ENCODE peak calls at places on chromosomes 6 and 20, in five cellular contexts. One of them, this sample, is unnamed.

GRCh38 chr6:99024089-99024488 is 76.3 kb upstream of the FBXL4 start:
- DNase-seq in GM12878: no peak
- DNase-seq in HepG2: no peak
- DNase-seq in H1: no peak
- DNase-seq in K562: no peak
- DNase-seq in this sample: no peak

GRCh38 chr6:42938987-42939809 is 9.9 kb downstream of the CNPY3 start:
- DNase-seq in H1: no peak
- DNase-seq in GM12878: no peak
- DNase-seq in HepG2: peak
- DNase-seq in K562: peak
- DNase-seq in this sample: peak

GRCh38 chr6:4844108-4844507 is 67.9 kb downstream of the CDYL start:
- DNase-seq in H1: no peak
- DNase-seq in K562: no peak
- DNase-seq in HepG2: no peak
- DNase-seq in GM12878: no peak
- DNase-seq in this sample: peak

GRCh38 chr6:14977747-14978382 is 268.0 kb upstream of the JARID2 start:
- DNase-seq in H1: no peak
- DNase-seq in GM12878: no peak
- DNase-seq in HepG2: no peak
- DNase-seq in K562: no peak
- DNase-seq in this sample: no peak

GRCh38 chr6:150969901-150970300 is 104.4 kb downstream of the MTHFD1L start:
- DNase-seq in K562: no peak
- DNase-seq in H1: no peak
- DNase-seq in HepG2: no peak
- DNase-seq in GM12878: no peak
- DNase-seq in this sample: no peak

GRCh38 chr20:52150440-52151258 is 40.9 kb downstream of the ZFP64 start:
- DNase-seq in HepG2: peak
- DNase-seq in K562: peak
- DNase-seq in H1: no peak
- DNase-seq in GM12878: peak
- DNase-seq in this sample: no peak

GRCh38 chr6:88662163-88662580 is 301.2 kb downstream of the RNGTT start:
- DNase-seq in K562: no peak
- DNase-seq in HepG2: peak
- DNase-seq in H1: no peak
- DNase-seq in GM12878: peak
- DNase-seq in this sample: no peak

GRCh38 chr6:8027965-8028651 is 36.1 kb downstream of the BLOC1S5 start:
- DNase-seq in GM12878: no peak
- DNase-seq in HepG2: no peak
- DNase-seq in H1: no peak
- DNase-seq in K562: no peak
- DNase-seq in this sample: no peak

GRCh38 chr6:130697661-130698535 is 129.3 kb upstream of the SMLR1 start:
- DNase-seq in HepG2: peak
- DNase-seq in H1: no peak
- DNase-seq in K562: peak
- DNase-seq in GM12878: peak
- DNase-seq in this sample: peak

GRCh38 chr6:112432853-112433252 is 85.7 kb downstream of the RFPL4B start:
- DNase-seq in HepG2: no peak
- DNase-seq in H1: no peak
- DNase-seq in K562: no peak
- DNase-seq in GM12878: no peak
- DNase-seq in this sample: no peak

GRCh38 chr6:34792605-34793500 is 970 bp downstream of the BLTP3A start:
- DNase-seq in H1: no peak
- DNase-seq in HepG2: peak
- DNase-seq in GM12878: no peak
- DNase-seq in K562: no peak
- DNase-seq in this sample: peak

GRCh38 chr6:27545271-27546046 is 72.6 kb upstream of the ZNF184 start:
- DNase-seq in GM12878: peak
- DNase-seq in H1: peak
- DNase-seq in HepG2: peak
- DNase-seq in K562: peak
- DNase-seq in this sample: peak

GRCh38 chr20:48682529-48683385 is 145.0 kb downstream of the PREX1 start:
- DNase-seq in GM12878: no peak
- DNase-seq in K562: peak
- DNase-seq in H1: no peak
- DNase-seq in HepG2: peak
- DNase-seq in this sample: peak

GRCh38 chr6:119052292-119052889 is 26.1 kb downstream of the FAM184A start:
- DNase-seq in K562: no peak
- DNase-seq in H1: no peak
- DNase-seq in GM12878: no peak
- DNase-seq in HepG2: no peak
- DNase-seq in this sample: no peak

GRCh38 chr6:132812255-132812732 is 2.1 kb upstream of the RPS12 start:
- DNase-seq in H1: no peak
- DNase-seq in HepG2: peak
- DNase-seq in GM12878: no peak
- DNase-seq in K562: no peak
- DNase-seq in this sample: no peak

GRCh38 chr6:111551521-111552231 is 54.0 kb downstream of the TRAF3IP2 start:
- DNase-seq in HepG2: peak
- DNase-seq in H1: no peak
- DNase-seq in GM12878: no peak
- DNase-seq in K562: no peak
- DNase-seq in this sample: no peak

GRCh38 chr6:115896538-115897129 is 164.1 kb downstream of the FRK start:
- DNase-seq in H1: no peak
- DNase-seq in K562: peak
- DNase-seq in GM12878: no peak
- DNase-seq in HepG2: peak
- DNase-seq in this sample: no peak

GRCh38 chr6:153965996-153966395 is 73.0 kb upstream of the OPRM1 start:
- DNase-seq in HepG2: no peak
- DNase-seq in K562: no peak
- DNase-seq in H1: no peak
- DNase-seq in GM12878: no peak
- DNase-seq in this sample: no peak

GRCh38 chr6:134345780-134346179 is 27.9 kb upstream of the SGK1 start:
- DNase-seq in K562: no peak
- DNase-seq in GM12878: no peak
- DNase-seq in H1: no peak
- DNase-seq in HepG2: no peak
- DNase-seq in this sample: no peak

GRCh38 chr6:27617700-27618689 is 145.1 kb upstream of the ZNF184 start:
- DNase-seq in H1: no peak
- DNase-seq in K562: peak
- DNase-seq in GM12878: no peak
- DNase-seq in HepG2: no peak
- DNase-seq in this sample: peak

GRCh38 chr6:147870745-147871144 is 362.3 kb downstream of the SAMD5 start:
- DNase-seq in H1: no peak
- DNase-seq in HepG2: peak
- DNase-seq in GM12878: no peak
- DNase-seq in K562: no peak
- DNase-seq in this sample: no peak

GRCh38 chr20:2914160-2914559 is 40.9 kb downstream of the PTPRA start:
- DNase-seq in H1: no peak
- DNase-seq in K562: no peak
- DNase-seq in GM12878: no peak
- DNase-seq in HepG2: peak
- DNase-seq in this sample: no peak

GRCh38 chr20:2920473-2920872 is 47.2 kb downstream of the PTPRA start:
- DNase-seq in HepG2: no peak
- DNase-seq in K562: no peak
- DNase-seq in H1: no peak
- DNase-seq in GM12878: no peak
- DNase-seq in this sample: no peak

GRCh38 chr20:2917266-2917665 is 44.0 kb downstream of the PTPRA start:
- DNase-seq in HepG2: no peak
- DNase-seq in K562: no peak
- DNase-seq in H1: no peak
- DNase-seq in GM12878: no peak
- DNase-seq in this sample: no peak

GRCh38 chr20:2919518-2920245 is 46.4 kb downstream of the PTPRA start:
- DNase-seq in HepG2: no peak
- DNase-seq in GM12878: no peak
- DNase-seq in K562: no peak
- DNase-seq in H1: no peak
- DNase-seq in this sample: no peak

DNA sequence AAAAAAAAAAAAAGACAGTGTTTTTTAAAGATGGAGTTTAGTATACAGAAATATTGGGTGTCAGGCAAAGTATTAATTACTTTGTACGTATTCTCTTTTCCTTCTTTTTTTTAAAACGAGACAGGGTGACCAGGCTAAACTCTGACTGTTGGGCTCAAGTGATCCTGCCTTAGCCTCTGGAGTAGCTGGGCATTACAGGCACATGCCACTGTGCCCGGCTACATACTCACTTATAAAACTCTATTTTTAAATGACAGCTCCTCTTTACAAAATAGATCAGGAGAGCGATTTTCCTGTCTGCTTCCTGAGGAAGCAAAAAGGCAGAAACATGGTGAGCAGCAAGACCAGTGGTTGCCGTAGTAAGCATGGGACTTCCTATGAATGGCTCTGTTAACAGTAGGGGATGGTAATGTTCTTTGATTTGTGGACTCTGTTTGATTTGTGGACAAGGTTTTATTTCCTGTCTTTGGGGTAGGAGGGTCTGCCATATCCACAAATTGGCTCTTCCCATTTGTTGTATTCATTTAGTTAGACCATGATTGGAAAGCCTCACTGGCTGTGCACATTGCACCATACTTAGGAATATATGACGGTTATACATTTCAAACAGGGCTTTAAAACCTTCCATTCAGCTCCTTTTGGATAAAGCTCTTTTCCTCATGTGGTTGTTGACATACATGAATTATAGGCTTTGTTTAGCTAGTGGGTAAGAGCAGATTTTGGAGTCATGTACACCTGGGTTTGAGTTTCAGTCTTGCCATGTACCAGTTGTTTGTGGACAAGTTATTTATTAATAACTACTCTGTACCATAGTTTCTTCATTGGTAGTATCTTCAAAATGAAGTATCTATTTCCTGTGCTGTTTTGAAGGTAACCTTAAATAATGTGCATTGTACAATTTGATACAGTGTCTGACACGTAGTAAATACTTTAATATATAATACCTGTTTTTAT is 45.1 kb downstream of the PTPRA start:
- DNase-seq in H1: no peak
- DNase-seq in K562: no peak
- DNase-seq in HepG2: no peak
- DNase-seq in GM12878: no peak
- DNase-seq in this sample: no peak
- TF ChIP-seq ATF2 in H1: no peak
- TF ChIP-seq ATF2 in K562: no peak
- TF ChIP-seq ATF2 in HepG2: no peak
- TF ChIP-seq ATF2 in GM12878: no peak
- TF ChIP-seq ATF2 in this sample: no peak

DNA sequence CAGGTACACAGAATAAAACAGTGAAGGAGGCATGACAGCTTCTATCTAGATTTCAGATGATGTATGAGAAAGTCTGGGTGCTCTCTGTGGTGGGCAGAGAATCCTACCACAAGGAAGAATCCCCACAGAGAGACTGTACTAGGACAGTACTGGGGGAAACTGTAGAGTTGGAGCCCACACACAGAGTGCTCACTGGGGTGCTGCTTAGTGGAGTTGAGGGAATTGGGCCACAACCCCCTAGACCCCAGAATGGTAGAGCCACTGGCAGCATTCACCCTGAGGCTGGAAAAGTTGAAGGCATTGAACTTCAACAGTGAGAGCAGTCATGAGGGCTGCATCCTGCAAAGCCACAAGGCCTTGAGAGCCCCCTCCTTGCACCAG is 62.2 kb upstream of the TNFRSF21 start:
- DNase-seq in GM12878: no peak
- DNase-seq in HepG2: no peak
- DNase-seq in H1: no peak
- DNase-seq in K562: no peak
- DNase-seq in this sample: no peak
- TF ChIP-seq ATF2 in GM12878: no peak
- TF ChIP-seq ATF2 in HepG2: no peak
- TF ChIP-seq ATF2 in H1: no peak
- TF ChIP-seq ATF2 in K562: no peak
- TF ChIP-seq ATF2 in this sample: no peak

GRCh38 chr20:46073024-46073423 is 16.7 kb downstream of the NCOA5 start:
- DNase-seq in K562: no peak
- DNase-seq in GM12878: no peak
- DNase-seq in H1: no peak
- DNase-seq in HepG2: no peak
- DNase-seq in this sample: no peak

GRCh38 chr20:46073443-46073842 is 16.3 kb downstream of the NCOA5 start:
- DNase-seq in GM12878: no peak
- DNase-seq in H1: no peak
- DNase-seq in K562: no peak
- DNase-seq in HepG2: no peak
- DNase-seq in this sample: no peak

GRCh38 chr20:46074006-46074405 is 15.8 kb downstream of the NCOA5 start:
- DNase-seq in K562: no peak
- DNase-seq in HepG2: no peak
- DNase-seq in GM12878: no peak
- DNase-seq in H1: no peak
- DNase-seq in this sample: no peak

GRCh38 chr20:46071573-46071972 is 18.2 kb downstream of the NCOA5 start:
- DNase-seq in H1: no peak
- DNase-seq in GM12878: no peak
- DNase-seq in HepG2: no peak
- DNase-seq in K562: no peak
- DNase-seq in this sample: no peak

DNA sequence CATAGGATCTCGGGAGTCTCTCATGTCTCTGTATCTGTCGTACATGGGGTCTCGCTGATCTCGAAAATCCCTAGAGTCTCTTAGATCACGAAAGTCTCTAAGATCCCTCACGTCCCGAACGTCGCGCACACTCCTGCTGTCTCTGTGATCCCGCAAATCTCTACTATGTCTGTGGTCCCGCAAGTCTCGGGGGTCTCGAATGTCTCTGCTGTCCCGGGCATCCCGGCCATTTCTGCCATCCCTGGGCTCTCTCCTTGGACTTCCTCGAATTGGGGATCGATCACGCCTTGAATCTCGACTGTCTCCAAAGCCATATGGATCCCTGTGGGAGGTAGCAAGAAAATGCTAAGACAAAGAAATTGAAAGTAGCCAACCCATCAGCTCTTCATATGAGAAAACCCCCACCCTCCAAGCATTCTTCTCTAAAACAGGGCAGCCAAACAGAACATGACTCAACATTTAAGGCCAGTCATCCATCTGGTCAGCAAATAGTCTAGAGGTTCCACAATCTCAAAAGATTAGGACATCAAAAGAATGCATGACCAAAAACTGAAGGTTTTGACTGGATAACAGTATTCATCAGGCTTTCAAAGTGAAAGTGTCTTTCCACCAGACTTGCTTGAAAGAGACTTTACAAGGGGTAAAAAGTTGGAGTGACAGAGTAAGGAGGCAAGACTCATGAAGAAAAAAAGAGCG is 19.4 kb downstream of the NCOA5 start:
- DNase-seq in GM12878: no peak
- DNase-seq in K562: no peak
- DNase-seq in H1: no peak
- DNase-seq in HepG2: no peak
- DNase-seq in this sample: no peak
- TF ChIP-seq ATF2 in GM12878: no peak
- TF ChIP-seq ATF2 in K562: no peak
- TF ChIP-seq ATF2 in H1: no peak
- TF ChIP-seq ATF2 in HepG2: no peak
- TF ChIP-seq ATF2 in this sample: no peak

GRCh38 chr20:1674361-1674760 is 16.8 kb upstream of the SIRPG start:
- DNase-seq in H1: no peak
- DNase-seq in GM12878: no peak
- DNase-seq in K562: no peak
- DNase-seq in HepG2: no peak
- DNase-seq in this sample: no peak
- TF ChIP-seq ATF2 in H1: no peak
- TF ChIP-seq ATF2 in GM12878: no peak
- TF ChIP-seq ATF2 in K562: no peak
- TF ChIP-seq ATF2 in HepG2: no peak
- TF ChIP-seq ATF2 in this sample: no peak